ENCODE peak calls at places on chromosomes 13 and 19, in five cellular contexts. T is naive thymus-derived CD4-positive, alpha-beta T cell; Q is ACHN; I is T-helper 2 cell; E is GM04504. Z is an unnamed sample.

GRCh38 chr19:46859637-46860124 is 1.1 kb upstream of the ARHGAP35 start:
- DNase-seq in T (no peak), Q (peak; percentile 73), I (no peak), E (no peak), Z (no peak)

GRCh38 chr13:106522898-106523525 is 12.4 kb downstream of the EFNB2 start:
- DNase-seq in T (no peak), Q (no peak), I (no peak), E (no peak), Z (no peak)

GRCh38 chr13:41054212-41054877 is 7.0 kb upstream of the WBP4 start:
- DNase-seq in T (peak; percentile 57), Q (peak; percentile 62), I (no peak), E (peak; percentile 43), Z (peak; percentile 13)

GRCh38 chr19:33226550-33227241 is 1.0 kb upstream of the SLC7A10 start:
- DNase-seq in T (no peak), Q (no peak), I (no peak), E (no peak), Z (no peak)

GRCh38 chr19:7655581-7655980 is 13.3 kb upstream of the RETN start:
- DNase-seq in T (no peak), Q (no peak), I (no peak), E (no peak), Z (no peak)

GRCh38 chr13:44969858-44970484 is 19.3 kb downstream of the NUFIP1 start:
- DNase-seq in T (no peak), Q (peak; percentile 67), I (no peak), E (peak; percentile 38), Z (no peak)

GRCh38 chr13:72295173-72295572 is 428.2 kb upstream of the DACH1 start:
- DNase-seq in T (no peak), Q (no peak), I (no peak), E (no peak), Z (no peak)

GRCh38 chr19:1851581-1852293 is 3.5 kb upstream of the REXO1 start:
- DNase-seq in T (peak; percentile 87), Q (no peak), I (no peak), E (no peak), Z (no peak)

GRCh38 chr19:34838248-34838647 is 65.2 kb upstream of the ZNF599 start:
- DNase-seq in T (no peak), Q (no peak), I (no peak), E (no peak), Z (no peak)

GRCh38 chr19:46970815-46971214 is 48.8 kb upstream of the NPAS1 start:
- DNase-seq in T (no peak), Q (peak; percentile 22), I (no peak), E (peak; percentile 99), Z (no peak)

GRCh38 chr19:56987184-56987583 is 132.6 kb upstream of the USP29 start:
- DNase-seq in T (no peak), Q (no peak), I (no peak), E (no peak), Z (no peak)

GRCh38 chr13:104837756-104838155 is 1697.7 kb downstream of the EFNB2 start:
- DNase-seq in T (no peak), Q (no peak), I (no peak), E (no peak), Z (no peak)

GRCh38 chr19:13825489-13826475 is 30.5 kb downstream of the ZSWIM4 start:
- DNase-seq in T (no peak), Q (peak; percentile 34), I (no peak), E (no peak), Z (no peak)

GRCh38 chr13:38498271-38498670 is 148.6 kb downstream of the UFM1 start:
- DNase-seq in T (no peak), Q (no peak), I (no peak), E (no peak), Z (no peak)

GRCh38 chr13:99630269-99630898 is 129.1 kb downstream of the TM9SF2 start:
- DNase-seq in T (no peak), Q (no peak), I (no peak), E (no peak), Z (no peak)

GRCh38 chr19:15666883-15667282 is 6.0 kb upstream of the CYP4F12 start:
- DNase-seq in T (no peak), Q (no peak), I (no peak), E (no peak), Z (no peak)

GRCh38 chr19:16893686-16893990 is 4.8 kb downstream of the F2RL3 start:
- DNase-seq in T (no peak), Q (no peak), I (no peak), E (no peak), Z (no peak)

GRCh38 chr13:65921933-65922332 is 1308.2 kb downstream of the PCDH9 start:
- DNase-seq in T (no peak), Q (no peak), I (no peak), E (no peak), Z (no peak)